ENCODE peak calls at places on chromosomes 13 and 19, in ten cellular contexts. One of them, this sample, is unnamed.

GRCh38 chr13:112748947-112749346 is 59.1 kb downstream of the ATP11A start:
- DNase-seq in epithelial cell of esophagus: peak
- DNase-seq in HFFc6: no peak
- DNase-seq in OCI-LY7: no peak
- DNase-seq in GM20000: no peak
- DNase-seq in H1: no peak
- DNase-seq in ascending aorta: no peak
- DNase-seq in K562: no peak
- DNase-seq in osteoblast: peak
- DNase-seq in cardiac muscle cell: peak
- DNase-seq in this sample: no peak

GRCh38 chr13:38733146-38733545 is 46.3 kb downstream of the FREM2 start:
- DNase-seq in epithelial cell of esophagus: no peak
- DNase-seq in HFFc6: no peak
- DNase-seq in OCI-LY7: no peak
- DNase-seq in GM20000: no peak
- DNase-seq in H1: no peak
- DNase-seq in ascending aorta: no peak
- DNase-seq in K562: no peak
- DNase-seq in osteoblast: no peak
- DNase-seq in cardiac muscle cell: no peak
- DNase-seq in this sample: no peak

GRCh38 chr19:14544977-14545715 is 15.8 kb downstream of the TECR start:
- DNase-seq in epithelial cell of esophagus: peak
- DNase-seq in HFFc6: no peak
- DNase-seq in OCI-LY7: no peak
- DNase-seq in GM20000: no peak
- DNase-seq in H1: no peak
- DNase-seq in ascending aorta: no peak
- DNase-seq in K562: no peak
- DNase-seq in osteoblast: peak
- DNase-seq in cardiac muscle cell: no peak
- DNase-seq in this sample: peak

GRCh38 chr19:11035441-11036377 is 53.6 kb upstream of the LDLR start:
- DNase-seq in epithelial cell of esophagus: peak
- DNase-seq in HFFc6: peak
- DNase-seq in OCI-LY7: peak
- DNase-seq in GM20000: peak
- DNase-seq in H1: peak
- DNase-seq in ascending aorta: peak
- DNase-seq in K562: peak
- DNase-seq in osteoblast: peak
- DNase-seq in cardiac muscle cell: peak
- DNase-seq in this sample: peak

GRCh38 chr13:26878465-26878864 is 117.9 kb upstream of the GPR12 start:
- DNase-seq in epithelial cell of esophagus: no peak
- DNase-seq in HFFc6: no peak
- DNase-seq in OCI-LY7: no peak
- DNase-seq in GM20000: no peak
- DNase-seq in H1: no peak
- DNase-seq in ascending aorta: no peak
- DNase-seq in K562: no peak
- DNase-seq in osteoblast: no peak
- DNase-seq in cardiac muscle cell: no peak
- DNase-seq in this sample: no peak

GRCh38 chr13:27183561-27184147 is 12.0 kb upstream of the USP12 start:
- DNase-seq in epithelial cell of esophagus: peak
- DNase-seq in HFFc6: peak
- DNase-seq in OCI-LY7: no peak
- DNase-seq in GM20000: no peak
- DNase-seq in H1: no peak
- DNase-seq in ascending aorta: no peak
- DNase-seq in K562: no peak
- DNase-seq in osteoblast: no peak
- DNase-seq in cardiac muscle cell: peak
- DNase-seq in this sample: no peak

GRCh38 chr13:97440598-97440997 is 6.6 kb downstream of the RAP2A start:
- DNase-seq in epithelial cell of esophagus: no peak
- DNase-seq in HFFc6: no peak
- DNase-seq in OCI-LY7: no peak
- DNase-seq in GM20000: no peak
- DNase-seq in H1: no peak
- DNase-seq in ascending aorta: no peak
- DNase-seq in K562: no peak
- DNase-seq in osteoblast: no peak
- DNase-seq in cardiac muscle cell: peak
- DNase-seq in this sample: no peak

GRCh38 chr13:52160053-52160452 is 656 bp upstream of the NEK3 start:
- DNase-seq in epithelial cell of esophagus: no peak
- DNase-seq in HFFc6: no peak
- DNase-seq in OCI-LY7: no peak
- DNase-seq in GM20000: no peak
- DNase-seq in H1: no peak
- DNase-seq in ascending aorta: no peak
- DNase-seq in K562: no peak
- DNase-seq in osteoblast: no peak
- DNase-seq in cardiac muscle cell: no peak
- DNase-seq in this sample: no peak

GRCh38 chr13:113058129-113058987 is 47.2 kb upstream of the F7 start:
- DNase-seq in epithelial cell of esophagus: no peak
- DNase-seq in HFFc6: no peak
- DNase-seq in OCI-LY7: no peak
- DNase-seq in GM20000: no peak
- DNase-seq in H1: no peak
- DNase-seq in ascending aorta: no peak
- DNase-seq in K562: no peak
- DNase-seq in osteoblast: no peak
- DNase-seq in cardiac muscle cell: no peak
- DNase-seq in this sample: no peak

GRCh38 chr13:80945328-80945727 is 604.4 kb upstream of the SPRY2 start:
- DNase-seq in epithelial cell of esophagus: no peak
- DNase-seq in HFFc6: no peak
- DNase-seq in OCI-LY7: no peak
- DNase-seq in GM20000: no peak
- DNase-seq in H1: peak
- DNase-seq in ascending aorta: no peak
- DNase-seq in K562: no peak
- DNase-seq in osteoblast: no peak
- DNase-seq in cardiac muscle cell: peak
- DNase-seq in this sample: no peak

DNA sequence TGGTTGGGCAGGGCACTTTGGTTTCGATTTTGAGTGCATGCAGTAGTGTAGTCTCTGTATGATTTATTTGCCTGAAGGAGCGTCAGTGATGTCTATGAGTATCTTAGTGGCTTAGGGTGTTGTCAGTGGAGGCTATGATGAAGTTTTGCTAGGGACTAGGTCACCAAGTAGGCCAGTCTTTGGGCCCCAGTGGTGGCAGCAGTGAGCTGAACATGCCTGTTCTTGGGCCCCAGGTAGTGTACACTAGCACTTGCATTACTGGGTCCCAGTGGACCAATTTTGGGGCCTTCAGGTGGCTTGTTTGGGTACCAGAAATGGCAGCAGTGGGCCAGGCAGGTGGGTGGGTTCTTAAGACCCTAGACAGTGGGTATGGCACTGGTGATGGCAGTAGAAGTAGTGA is 598.7 kb upstream of the SPRY2 start:
- DNase-seq in epithelial cell of esophagus: no peak
- DNase-seq in HFFc6: no peak
- DNase-seq in OCI-LY7: no peak
- DNase-seq in GM20000: no peak
- DNase-seq in H1: no peak
- DNase-seq in ascending aorta: no peak
- DNase-seq in K562: no peak
- DNase-seq in osteoblast: no peak
- DNase-seq in cardiac muscle cell: no peak
- DNase-seq in this sample: no peak
- TF ChIP-seq CTCF in epithelial cell of esophagus: no peak
- TF ChIP-seq CTCF in HFFc6: no peak
- TF ChIP-seq CTCF in OCI-LY7: no peak
- TF ChIP-seq CTCF in GM20000: no peak
- TF ChIP-seq CTCF in H1: peak
- TF ChIP-seq CTCF in ascending aorta: no peak
- TF ChIP-seq CTCF in K562: no peak
- TF ChIP-seq CTCF in osteoblast: no peak
- TF ChIP-seq CTCF in cardiac muscle cell: no peak
- TF ChIP-seq CTCF in this sample: no peak

GRCh38 chr19:45205810-45206209 is 27.2 kb downstream of the BLOC1S3 start:
- DNase-seq in epithelial cell of esophagus: no peak
- DNase-seq in HFFc6: no peak
- DNase-seq in OCI-LY7: no peak
- DNase-seq in GM20000: no peak
- DNase-seq in H1: no peak
- DNase-seq in ascending aorta: no peak
- DNase-seq in K562: peak
- DNase-seq in osteoblast: no peak
- DNase-seq in cardiac muscle cell: no peak
- DNase-seq in this sample: no peak

GRCh38 chr19:45211751-45212381 is 33.3 kb downstream of the BLOC1S3 start:
- DNase-seq in epithelial cell of esophagus: no peak
- DNase-seq in HFFc6: no peak
- DNase-seq in OCI-LY7: no peak
- DNase-seq in GM20000: no peak
- DNase-seq in H1: no peak
- DNase-seq in ascending aorta: no peak
- DNase-seq in K562: no peak
- DNase-seq in osteoblast: peak
- DNase-seq in cardiac muscle cell: peak
- DNase-seq in this sample: no peak

GRCh38 chr19:45200614-45201013 is 22.0 kb downstream of the BLOC1S3 start:
- DNase-seq in epithelial cell of esophagus: peak
- DNase-seq in HFFc6: peak
- DNase-seq in OCI-LY7: no peak
- DNase-seq in GM20000: no peak
- DNase-seq in H1: no peak
- DNase-seq in ascending aorta: no peak
- DNase-seq in K562: peak
- DNase-seq in osteoblast: peak
- DNase-seq in cardiac muscle cell: peak
- DNase-seq in this sample: no peak

GRCh38 chr19:45202637-45203036 is 24.1 kb downstream of the BLOC1S3 start:
- DNase-seq in epithelial cell of esophagus: peak
- DNase-seq in HFFc6: no peak
- DNase-seq in OCI-LY7: no peak
- DNase-seq in GM20000: no peak
- DNase-seq in H1: no peak
- DNase-seq in ascending aorta: no peak
- DNase-seq in K562: no peak
- DNase-seq in osteoblast: no peak
- DNase-seq in cardiac muscle cell: no peak
- DNase-seq in this sample: no peak

DNA sequence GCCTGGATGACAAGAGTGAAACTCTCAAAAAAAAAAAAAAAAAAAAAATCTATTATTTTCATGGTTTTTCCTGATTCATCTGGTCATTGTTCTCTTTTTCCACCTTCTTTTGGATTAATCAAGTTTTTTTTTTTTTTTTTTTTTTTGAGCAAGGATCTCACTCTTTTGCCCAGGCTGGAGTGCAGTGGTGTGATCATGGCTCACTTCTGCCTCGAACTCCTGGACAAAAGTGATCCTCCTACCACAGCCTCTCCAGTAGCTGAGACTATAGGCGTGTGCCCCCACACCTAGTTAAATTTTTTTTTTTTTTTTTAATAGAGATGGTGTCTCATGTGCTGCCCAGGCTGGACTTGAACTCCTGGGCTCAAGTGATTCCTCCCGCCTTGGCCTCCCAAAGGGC is 27.7 kb downstream of the BLOC1S3 start:
- DNase-seq in epithelial cell of esophagus: no peak
- DNase-seq in HFFc6: no peak
- DNase-seq in OCI-LY7: no peak
- DNase-seq in GM20000: no peak
- DNase-seq in H1: no peak
- DNase-seq in ascending aorta: no peak
- DNase-seq in K562: no peak
- DNase-seq in osteoblast: no peak
- DNase-seq in cardiac muscle cell: no peak
- DNase-seq in this sample: no peak
- TF ChIP-seq CTCF in epithelial cell of esophagus: no peak
- TF ChIP-seq CTCF in HFFc6: no peak
- TF ChIP-seq CTCF in OCI-LY7: no peak
- TF ChIP-seq CTCF in GM20000: no peak
- TF ChIP-seq CTCF in H1: no peak
- TF ChIP-seq CTCF in ascending aorta: no peak
- TF ChIP-seq CTCF in K562: no peak
- TF ChIP-seq CTCF in osteoblast: no peak
- TF ChIP-seq CTCF in cardiac muscle cell: no peak
- TF ChIP-seq CTCF in this sample: no peak

DNA sequence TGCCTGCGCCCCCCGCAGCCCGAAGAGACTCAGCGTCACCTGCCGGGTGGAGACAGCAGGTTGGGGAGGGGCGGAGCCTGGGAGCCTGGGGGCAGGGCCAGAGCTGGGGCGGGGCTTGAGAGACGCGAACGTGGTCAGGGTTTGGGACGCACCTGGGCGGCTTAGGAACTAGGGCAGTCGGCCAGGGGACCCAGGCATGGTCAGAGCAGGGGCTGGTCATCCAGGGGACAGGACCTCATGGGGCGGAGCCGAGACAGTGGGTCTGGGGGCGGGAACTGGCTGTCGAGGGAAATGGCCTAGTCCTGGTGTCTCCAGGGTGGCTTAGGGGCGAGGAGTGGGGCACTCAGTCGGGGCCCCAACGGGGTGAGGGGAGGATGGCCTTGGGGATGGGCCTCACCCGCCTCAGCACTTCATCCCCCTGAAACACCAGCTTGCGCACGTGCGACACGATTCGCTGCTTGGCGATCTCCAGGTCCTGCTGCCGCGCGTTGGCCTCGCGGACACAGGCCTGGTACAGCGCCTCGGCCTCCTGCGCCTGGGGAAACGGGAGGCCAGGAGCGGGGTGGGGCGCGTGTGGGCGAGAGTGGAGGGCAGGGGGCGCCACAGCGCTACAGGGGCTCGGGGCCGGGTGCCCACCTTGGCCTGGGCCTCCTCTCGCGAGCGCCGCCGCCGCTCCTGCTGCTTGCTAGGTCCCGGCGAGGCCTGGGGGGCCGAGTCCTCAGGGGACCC is 5.8 kb downstream of the GMIP start:
- DNase-seq in epithelial cell of esophagus: no peak
- DNase-seq in HFFc6: no peak
- DNase-seq in OCI-LY7: no peak
- DNase-seq in GM20000: no peak
- DNase-seq in H1: no peak
- DNase-seq in ascending aorta: no peak
- DNase-seq in K562: no peak
- DNase-seq in osteoblast: no peak
- DNase-seq in cardiac muscle cell: no peak
- DNase-seq in this sample: no peak
- TF ChIP-seq CTCF in epithelial cell of esophagus: no peak
- TF ChIP-seq CTCF in HFFc6: peak
- TF ChIP-seq CTCF in OCI-LY7: peak
- TF ChIP-seq CTCF in GM20000: no peak
- TF ChIP-seq CTCF in H1: peak
- TF ChIP-seq CTCF in ascending aorta: no peak
- TF ChIP-seq CTCF in K562: no peak
- TF ChIP-seq CTCF in osteoblast: no peak
- TF ChIP-seq CTCF in cardiac muscle cell: no peak
- TF ChIP-seq CTCF in this sample: no peak

DNA sequence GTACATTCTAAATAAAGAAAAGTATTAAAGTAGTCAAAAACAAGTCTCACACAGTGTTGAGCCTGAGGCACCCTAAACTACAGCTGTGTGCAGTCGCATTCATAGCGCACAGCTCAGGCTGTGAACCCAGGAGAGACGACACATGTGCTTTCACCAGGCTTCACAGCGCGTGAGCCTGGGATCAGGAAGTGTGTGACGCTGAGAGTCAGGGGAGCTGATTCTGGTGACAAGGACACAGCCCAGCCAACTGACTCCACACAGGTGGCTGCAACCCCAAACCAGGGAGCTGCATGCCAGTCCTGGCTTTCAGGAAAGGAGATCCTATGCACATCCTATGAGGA is 41.6 kb downstream of the COL4A1 start:
- DNase-seq in epithelial cell of esophagus: no peak
- DNase-seq in HFFc6: no peak
- DNase-seq in OCI-LY7: no peak
- DNase-seq in GM20000: no peak
- DNase-seq in H1: no peak
- DNase-seq in ascending aorta: no peak
- DNase-seq in K562: no peak
- DNase-seq in osteoblast: no peak
- DNase-seq in cardiac muscle cell: no peak
- DNase-seq in this sample: no peak
- TF ChIP-seq CTCF in epithelial cell of esophagus: no peak
- TF ChIP-seq CTCF in HFFc6: no peak
- TF ChIP-seq CTCF in OCI-LY7: no peak
- TF ChIP-seq CTCF in GM20000: no peak
- TF ChIP-seq CTCF in H1: no peak
- TF ChIP-seq CTCF in ascending aorta: no peak
- TF ChIP-seq CTCF in K562: no peak
- TF ChIP-seq CTCF in osteoblast: no peak
- TF ChIP-seq CTCF in cardiac muscle cell: no peak
- TF ChIP-seq CTCF in this sample: no peak